ENCODE peak calls at places on chromosomes 3 and 15, in seven cellular contexts. Z, I, Y, D, L, N and X are unnamed samples.

GRCh38 chr3:179074656-179075055 is 3.0 kb upstream of the ZMAT3 start:
- DNase-seq in Z (no peak), I (no peak), N (no peak), L (no peak), D (no peak), Y (no peak), X (no peak)

GRCh38 chr3:179852117-179852886 is 184.4 kb downstream of the PEX5L start:
- DNase-seq in N (no peak), Y (no peak), Z (no peak), D (no peak), I (no peak), L (no peak), X (peak)

GRCh38 chr15:65033659-65034269 is 4.3 kb upstream of the MTFMT start:
- DNase-seq in L (no peak), N (no peak), D (no peak), Y (peak), I (no peak), Z (no peak), X (no peak)

GRCh38 chr3:149657796-149658443 is at the start of gene WWTR1:
- DNase-seq in N (peak), Z (peak), D (peak), I (peak), L (peak), Y (peak), X (peak)

GRCh38 chr3:41997702-41998551 is 36.0 kb upstream of the ULK4 start:
- DNase-seq in D (no peak), I (no peak), Y (no peak), N (no peak), Z (no peak), L (no peak), X (no peak)

GRCh38 chr3:155495387-155495786 is 201.9 kb upstream of the STRIT1 start:
- DNase-seq in D (no peak), Y (no peak), L (no peak), N (no peak), I (no peak), Z (no peak), X (no peak)

GRCh38 chr15:70415330-70415884 is 317.7 kb upstream of the TLE3 start:
- DNase-seq in D (no peak), I (no peak), N (no peak), Z (no peak), Y (no peak), L (no peak), X (no peak)

GRCh38 chr3:121759541-121760202 is 10.1 kb upstream of the GOLGB1 start:
- DNase-seq in Z (no peak), D (no peak), I (no peak), N (no peak), L (no peak), Y (no peak), X (no peak)

GRCh38 chr3:185084883-185085282 is 68.0 kb downstream of the C3orf70 start:
- DNase-seq in N (no peak), L (no peak), Y (no peak), D (no peak), I (no peak), Z (no peak), X (no peak)

GRCh38 chr3:128322030-128323022 is 144.4 kb downstream of the DNAJB8 start:
- DNase-seq in N (peak), Y (no peak), Z (no peak), L (peak), I (peak), D (no peak), X (peak)

GRCh38 chr3:14183015-14183577 is 4.5 kb downstream of the LSM3 start:
- DNase-seq in Y (no peak), Z (no peak), I (no peak), N (no peak), D (no peak), L (no peak), X (no peak)

GRCh38 chr3:12187448-12188327 is 29.0 kb upstream of the TIMP4 start:
- DNase-seq in D (no peak), L (peak), Z (peak), N (no peak), I (peak), Y (no peak), X (no peak)

GRCh38 chr3:15258720-15259119 is 52.7 kb downstream of the CAPN7 start:
- DNase-seq in N (no peak), I (no peak), Y (no peak), L (no peak), D (no peak), Z (no peak), X (no peak)

GRCh38 chr3:31531992-31532586 is 636 bp upstream of the STT3B start:
- DNase-seq in D (peak), Y (peak), N (peak), I (peak), Z (peak), L (peak), X (peak)
- TF ChIP-seq POLR2A in D (peak), Y (peak), N (peak), I (peak), Z (peak), L (peak), X (peak)

GRCh38 chr3:39641210-39641718 is 168.1 kb upstream of the MYRIP start:
- DNase-seq in L (no peak), Y (no peak), Z (no peak), D (no peak), N (no peak), I (no peak), X (no peak)

GRCh38 chr3:39638286-39638685 is 170.8 kb downstream of the MOBP start:
- DNase-seq in L (no peak), Z (no peak), Y (no peak), D (no peak), N (no peak), I (no peak), X (no peak)

GRCh38 chr3:39644176-39644575 is 165.2 kb upstream of the MYRIP start:
- DNase-seq in Z (no peak), N (no peak), Y (no peak), D (no peak), I (no peak), L (no peak), X (no peak)

GRCh38 chr3:39637807-39638206 is 170.3 kb downstream of the MOBP start:
- DNase-seq in Z (no peak), N (no peak), L (no peak), Y (peak), I (no peak), D (no peak), X (peak)

GRCh38 chr3:39639344-39640236 is 169.8 kb upstream of the MYRIP start:
- DNase-seq in D (no peak), I (no peak), Z (no peak), Y (peak), N (no peak), L (no peak), X (peak)
- TF ChIP-seq POLR2A in D (no peak), I (no peak), Z (no peak), Y (no peak), N (no peak), L (no peak), X (no peak)

DNA sequence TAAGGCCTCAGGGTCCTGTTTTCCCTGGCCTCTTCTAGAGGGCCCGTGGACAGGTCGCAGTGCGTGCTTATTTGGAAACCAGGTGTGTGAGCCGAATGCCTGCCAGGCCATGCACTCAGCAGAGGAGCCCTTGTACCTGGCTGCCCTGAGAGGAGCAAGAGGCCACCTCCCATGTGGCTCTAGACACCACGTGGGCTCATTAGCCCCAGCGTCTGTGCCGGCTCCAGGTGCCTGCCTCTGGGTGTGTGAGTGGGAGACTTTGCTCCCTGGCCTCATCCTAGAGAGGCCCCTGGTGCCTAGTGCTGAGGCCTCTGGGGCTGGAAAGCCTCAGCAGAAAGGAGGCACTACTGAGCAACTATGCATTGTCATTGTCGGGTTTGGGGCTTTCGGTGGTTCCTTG is 50.4 kb downstream of the KLF13 start:
- DNase-seq in I (no peak), L (no peak), N (no peak), Z (no peak), Y (no peak), D (no peak), X (no peak)
- TF ChIP-seq POLR2A in I (no peak), L (no peak), N (no peak), Z (no peak), Y (no peak), D (no peak), X (no peak)

GRCh38 chr15:68820205-68820588 is 498 bp downstream of the ANP32A start:
- DNase-seq in Z (peak), I (no peak), N (peak), D (no peak), Y (no peak), L (peak), X (no peak)
- TF ChIP-seq POLR2A in Z (no peak), I (no peak), N (no peak), D (no peak), Y (no peak), L (no peak), X (no peak)

GRCh38 chr3:39412668-39413260 is 6.2 kb downstream of the RPSA start:
- DNase-seq in I (no peak), N (no peak), Y (no peak), L (no peak), D (no peak), Z (no peak), X (no peak)

GRCh38 chr3:39414421-39414907 is 7.9 kb downstream of the RPSA start:
- DNase-seq in I (no peak), D (no peak), Y (no peak), N (peak), Z (no peak), L (no peak), X (no peak)

GRCh38 chr3:39419697-39420293 is 13.3 kb downstream of the RPSA start:
- DNase-seq in N (no peak), Y (no peak), I (no peak), L (no peak), D (no peak), Z (no peak), X (no peak)

GRCh38 chr3:39413691-39414420 is 7.3 kb downstream of the RPSA start:
- DNase-seq in D (no peak), N (no peak), L (no peak), I (no peak), Z (no peak), Y (no peak), X (no peak)

DNA sequence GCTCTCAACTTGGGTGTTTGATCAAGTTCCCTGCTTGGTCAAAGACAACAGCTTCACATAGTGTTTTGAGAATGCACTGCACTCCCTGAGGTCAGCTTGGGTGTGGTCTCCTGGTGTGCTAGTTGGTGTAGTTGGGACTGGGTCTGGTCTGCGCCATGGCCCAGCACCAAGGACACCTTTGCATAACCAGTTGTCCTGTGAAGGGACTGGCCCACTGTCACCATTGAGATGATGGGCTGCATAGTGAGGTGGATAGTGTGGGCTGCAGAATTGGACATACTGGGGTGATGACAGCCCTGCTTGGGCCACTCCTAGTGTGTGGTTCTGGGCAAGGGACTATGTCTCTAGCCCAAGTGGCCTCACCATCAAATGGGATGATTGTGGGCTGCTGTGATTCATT is 9.5 kb downstream of the RPSA start:
- DNase-seq in D (no peak), N (no peak), L (no peak), Y (no peak), I (no peak), Z (no peak), X (no peak)
- TF ChIP-seq POLR2A in D (no peak), N (no peak), L (no peak), Y (no peak), I (peak), Z (no peak), X (no peak)

GRCh38 chr15:39581501-39582285 is 814 bp downstream of the THBS1 start:
- DNase-seq in I (no peak), N (peak), Z (peak), D (no peak), Y (no peak), L (peak), X (peak)
- TF ChIP-seq POLR2A in I (no peak), N (no peak), Z (no peak), D (no peak), Y (no peak), L (no peak), X (no peak)

GRCh38 chr3:32570426-32571191 is at the start of gene DYNC1LI1:
- DNase-seq in D (peak), N (peak), Z (peak), I (peak), Y (peak), L (peak), X (peak)
- TF ChIP-seq POLR2A in D (no peak), N (peak), Z (peak), I (peak), Y (peak), L (peak), X (peak)

GRCh38 chr3:169022457-169022856 is 641.1 kb downstream of the MECOM start:
- DNase-seq in N (no peak), L (no peak), I (no peak), Z (no peak), Y (no peak), D (no peak), X (no peak)
- TF ChIP-seq POLR2A in N (no peak), L (no peak), I (no peak), Z (no peak), Y (no peak), D (no peak), X (no peak)

GRCh38 chr3:160409812-160410610 is 10.6 kb downstream of the SMC4 start:
- DNase-seq in Y (no peak), Z (no peak), L (no peak), I (no peak), D (no peak), N (no peak), X (no peak)
- TF ChIP-seq POLR2A in Y (no peak), Z (no peak), L (no peak), I (no peak), D (no peak), N (no peak), X (no peak)